ENCODE peak calls at places on chromosomes 13 and 19, in seven cellular contexts. O is heart left ventricle; K is epithelial cell of esophagus; Q is psoas muscle; N is NB4; S is CD8-positive, alpha-beta T cell; L is RWPE1. T is an unnamed sample.

GRCh38 chr19:34236035-34236793 is 18.1 kb upstream of the GARRE1 start:
- DNase-seq in O (no peak), K (no peak), Q (no peak), N (no peak), S (no peak), L (no peak), T (no peak)

GRCh38 chr13:91893040-91893439 is 494.6 kb downstream of the GPC5 start:
- DNase-seq in O (no peak), K (no peak), Q (no peak), N (no peak), S (no peak), L (no peak), T (no peak)

GRCh38 chr19:56837492-56837891 is 3.0 kb downstream of the PEG3 start:
- DNase-seq in O (peak), K (no peak), Q (peak), N (no peak), S (no peak), L (no peak), T (no peak)

GRCh38 chr13:78958019-78958418 is 299.1 kb upstream of the OBI1 start:
- DNase-seq in O (no peak), K (no peak), Q (no peak), N (no peak), S (no peak), L (no peak), T (no peak)

GRCh38 chr19:17328517-17329060 is 6.1 kb downstream of the ANO8 start:
- DNase-seq in O (no peak), K (no peak), Q (no peak), N (no peak), S (peak), L (no peak), T (no peak)

GRCh38 chr19:2552859-2553258 is 76.9 kb downstream of the GADD45B start:
- DNase-seq in O (no peak), K (no peak), Q (no peak), N (peak), S (peak), L (no peak), T (no peak)

GRCh38 chr13:109778102-109778542 is 8.3 kb downstream of the IRS2 start:
- DNase-seq in O (no peak), K (peak), Q (no peak), N (peak), S (no peak), L (no peak), T (no peak)

GRCh38 chr19:6717036-6717435 is 3.4 kb downstream of the C3 start:
- DNase-seq in O (peak), K (no peak), Q (no peak), N (no peak), S (no peak), L (no peak), T (no peak)

GRCh38 chr19:15231256-15231655 is 992 bp downstream of the EPHX3 start:
- DNase-seq in O (no peak), K (peak), Q (no peak), N (no peak), S (no peak), L (no peak), T (no peak)

GRCh38 chr13:74930402-74931165 is 551.4 kb downstream of the TBC1D4 start:
- DNase-seq in O (no peak), K (peak), Q (no peak), N (no peak), S (no peak), L (peak), T (no peak)

GRCh38 chr19:15469513-15470297 is 5.4 kb upstream of the RASAL3 start:
- DNase-seq in O (no peak), K (no peak), Q (no peak), N (no peak), S (peak), L (no peak), T (peak)

GRCh38 chr19:36115453-36116343 is at the start of gene TBCB:
- DNase-seq in O (peak), K (no peak), Q (peak), N (no peak), S (peak), L (peak), T (no peak)

GRCh38 chr19:4580021-4580901 is 20.8 kb upstream of the SEMA6B start:
- DNase-seq in O (no peak), K (no peak), Q (no peak), N (no peak), S (no peak), L (no peak), T (no peak)

GRCh38 chr13:31910633-31911032 is 120.9 kb upstream of the FRY start:
- DNase-seq in O (no peak), K (no peak), Q (no peak), N (no peak), S (no peak), L (no peak), T (no peak)

GRCh38 chr13:98147521-98147920 is 4.6 kb downstream of the FARP1 start:
- DNase-seq in O (no peak), K (no peak), Q (no peak), N (no peak), S (no peak), L (no peak), T (no peak)

GRCh38 chr19:34430738-34431625 is 2.8 kb downstream of the UBA2 start:
- DNase-seq in O (no peak), K (peak), Q (no peak), N (peak), S (peak), L (peak), T (no peak)

GRCh38 chr19:30670011-30670329 is 297.8 kb downstream of the ZNF536 start:
- DNase-seq in O (no peak), K (no peak), Q (no peak), N (no peak), S (no peak), L (no peak), T (no peak)

GRCh38 chr13:94236876-94237275 is 242.6 kb downstream of the DCT start:
- DNase-seq in O (no peak), K (no peak), Q (no peak), N (no peak), S (no peak), L (no peak), T (no peak)

GRCh38 chr13:77966671-77967070 is 48.0 kb upstream of the EDNRB start:
- DNase-seq in O (no peak), K (no peak), Q (no peak), N (no peak), S (no peak), L (no peak), T (no peak)

GRCh38 chr19:49560358-49560900 is 19.9 kb downstream of the NOSIP start:
- DNase-seq in O (peak), K (no peak), Q (peak), N (no peak), S (peak), L (no peak), T (no peak)

GRCh38 chr13:23541221-23541620 is 29.0 kb upstream of the TNFRSF19 start:
- DNase-seq in O (no peak), K (peak), Q (no peak), N (no peak), S (no peak), L (no peak), T (no peak)

GRCh38 chr19:6861683-6862286 is 25.6 kb upstream of the ADGRE1 start:
- DNase-seq in O (no peak), K (peak), Q (no peak), N (no peak), S (no peak), L (peak), T (no peak)

GRCh38 chr13:25988655-25989054 is 63.2 kb downstream of the SHISA2 start:
- DNase-seq in O (no peak), K (no peak), Q (no peak), N (no peak), S (no peak), L (no peak), T (no peak)

GRCh38 chr13:110518571-110518970 is 43.0 kb downstream of the RAB20 start:
- DNase-seq in O (no peak), K (no peak), Q (no peak), N (no peak), S (no peak), L (no peak), T (no peak)

GRCh38 chr13:33016414-33017409 is at the start of gene KL:
- DNase-seq in O (peak), K (no peak), Q (peak), N (peak), S (no peak), L (no peak), T (peak)
- TF ChIP-seq CTCF in O (peak), K (no peak), Q (no peak), N (no peak), S (no peak), L (no peak), T (peak)

DNA sequence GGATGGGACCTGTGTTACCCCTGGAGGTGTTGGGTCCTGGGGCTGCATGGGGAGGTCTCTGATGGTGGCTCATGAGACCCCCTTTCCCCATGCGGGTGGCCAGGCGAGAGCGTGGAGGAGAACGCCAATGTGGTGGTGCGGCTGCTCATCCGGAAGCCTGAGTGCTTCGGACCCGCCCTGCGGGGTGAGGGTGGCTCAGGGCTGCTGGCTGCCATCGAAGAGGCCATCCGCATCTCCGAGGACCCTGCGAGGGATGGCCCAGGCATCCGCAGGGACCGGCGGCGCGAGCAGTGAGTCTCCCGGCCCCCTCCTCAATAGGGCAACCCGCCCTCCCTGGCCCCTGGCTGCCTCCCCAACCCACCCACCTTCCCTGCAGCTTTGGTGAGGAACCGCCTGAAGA is 66.0 kb downstream of the RYR1 start:
- DNase-seq in O (no peak), K (no peak), Q (no peak), N (no peak), S (no peak), L (no peak), T (no peak)
- TF ChIP-seq CTCF in O (no peak), K (no peak), Q (no peak), N (no peak), S (no peak), L (no peak), T (no peak)

GRCh38 chr13:49772828-49773227 is 19.7 kb downstream of the KPNA3 start:
- DNase-seq in O (no peak), K (no peak), Q (no peak), N (no peak), S (no peak), L (no peak), T (no peak)
- TF ChIP-seq CTCF in O (no peak), K (no peak), Q (no peak), N (no peak), S (no peak), L (no peak), T (no peak)

DNA sequence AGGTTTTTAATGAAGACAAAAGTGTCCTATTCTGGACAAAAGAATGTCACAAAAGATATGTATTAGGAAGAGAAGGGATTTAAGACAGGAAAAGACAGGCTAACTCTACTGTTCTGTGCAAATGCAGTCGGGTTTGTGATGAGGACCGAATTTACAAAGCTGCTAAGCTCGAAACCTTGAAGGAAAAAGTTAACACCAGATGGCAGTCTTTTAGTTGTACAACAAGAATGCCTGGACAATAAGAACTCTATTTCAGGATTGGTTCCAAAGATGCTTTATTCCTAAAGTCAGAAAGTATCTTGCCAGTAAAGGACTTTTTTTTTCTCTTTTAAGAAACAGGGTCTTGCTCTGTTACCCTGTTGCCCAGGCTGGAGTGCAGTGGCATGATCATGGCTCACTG is 51.1 kb downstream of the HS6ST3 start:
- DNase-seq in O (no peak), K (peak), Q (no peak), N (peak), S (no peak), L (no peak), T (no peak)
- TF ChIP-seq CTCF in O (no peak), K (peak), Q (no peak), N (peak), S (no peak), L (no peak), T (peak)

GRCh38 chr13:71316964-71317363 is 550.0 kb downstream of the DACH1 start:
- DNase-seq in O (no peak), K (peak), Q (no peak), N (no peak), S (no peak), L (no peak), T (no peak)

GRCh38 chr13:71320452-71320851 is 546.6 kb downstream of the DACH1 start:
- DNase-seq in O (no peak), K (peak), Q (no peak), N (peak), S (no peak), L (no peak), T (no peak)
- TF ChIP-seq CTCF in O (no peak), K (peak), Q (peak), N (peak), S (no peak), L (peak), T (peak)

T was measured in chondrocyte.